ENCODE peak calls at places on chromosomes 1 and 21, in five cellular contexts. T is choroid plexus epithelial cell, P is transverse colon, D is mucosa of descending colon, O is HFF-Myc. C is an unnamed sample.

GRCh38 chr1:30714536-30715090 is 8.8 kb downstream of the MATN1 start:
- DNase-seq in T (no peak), P (no peak), D (no peak), O (no peak), C (no peak)

GRCh38 chr1:25711555-25712298 is 88.3 kb upstream of the SELENON start:
- DNase-seq in T (peak), P (no peak), D (no peak), O (no peak), C (peak)

GRCh38 chr1:109910963-109911798 is 532 bp downstream of the CSF1 start:
- DNase-seq in T (no peak), P (no peak), D (no peak), O (no peak), C (no peak)

GRCh38 chr1:94321662-94322061 is 84.3 kb upstream of the ARHGAP29 start:
- DNase-seq in T (no peak), P (no peak), D (no peak), O (peak), C (no peak)

GRCh38 chr1:169785267-169785666 is 9.4 kb downstream of the METTL18 start:
- DNase-seq in T (no peak), P (no peak), D (no peak), O (no peak), C (no peak)

GRCh38 chr1:29630756-29631155 is 394.4 kb downstream of the PTPRU start:
- DNase-seq in T (no peak), P (no peak), D (no peak), O (no peak), C (no peak)

GRCh38 chr21:25569084-25569483 is 38.2 kb downstream of the MRPL39 start:
- DNase-seq in T (peak), P (no peak), D (no peak), O (no peak), C (no peak)

GRCh38 chr1:195878478-195878877 is 729.8 kb downstream of the KCNT2 start:
- DNase-seq in T (no peak), P (no peak), D (no peak), O (no peak), C (no peak)

GRCh38 chr1:31831397-31832378 is 15.9 kb upstream of the SPOCD1 start:
- DNase-seq in T (no peak), P (no peak), D (no peak), O (no peak), C (no peak)

GRCh38 chr21:46376231-46376628 is 52.3 kb downstream of the PCNT start:
- DNase-seq in T (no peak), P (no peak), D (no peak), O (no peak), C (no peak)

GRCh38 chr1:215777370-215777925 is 210.3 kb downstream of the KCTD3 start:
- DNase-seq in T (no peak), P (no peak), D (no peak), O (no peak), C (no peak)

GRCh38 chr1:22325531-22326371 is 125.9 kb upstream of the ZBTB40 start:
- DNase-seq in T (no peak), P (no peak), D (peak), O (no peak), C (no peak)

GRCh38 chr21:25421327-25422028 is 185.8 kb downstream of the MRPL39 start:
- DNase-seq in T (peak), P (peak), D (no peak), O (no peak), C (peak)

GRCh38 chr1:32464191-32464715 is 619 bp upstream of the ZBTB8B start:
- DNase-seq in T (peak), P (no peak), D (no peak), O (no peak), C (peak)

GRCh38 chr1:31703431-31704260 is at the start of gene COL16A1:
- DNase-seq in T (peak), P (peak), D (peak), O (no peak), C (peak)

GRCh38 chr1:36183309-36183856 is 27.4 kb downstream of the MAP7D1 start:
- DNase-seq in T (peak), P (no peak), D (no peak), O (no peak), C (peak)

GRCh38 chr1:171501305-171502021 is 16.1 kb downstream of the PRRC2C start:
- DNase-seq in T (no peak), P (no peak), D (no peak), O (no peak), C (no peak)

GRCh38 chr1:116909511-116910378 is at the start of gene PTGFRN:
- DNase-seq in T (peak), P (peak), D (peak), O (no peak), C (peak)

GRCh38 chr1:115793162-115793561 is 24.6 kb upstream of the CASQ2 start:
- DNase-seq in T (no peak), P (no peak), D (no peak), O (no peak), C (no peak)

GRCh38 chr1:226764533-226764932 is 25.5 kb upstream of the ITPKB start:
- DNase-seq in T (no peak), P (no peak), D (no peak), O (no peak), C (no peak)

GRCh38 chr1:173201968-173202367 is 5.2 kb downstream of the TNFSF4 start:
- DNase-seq in T (no peak), P (no peak), D (no peak), O (no peak), C (no peak)

GRCh38 chr1:223417903-223418663 is 24.9 kb downstream of the CCDC185 start:
- DNase-seq in T (no peak), P (no peak), D (no peak), O (no peak), C (no peak)

GRCh38 chr1:21105807-21106206 is 70.9 kb downstream of the EIF4G3 start:
- DNase-seq in T (no peak), P (no peak), D (no peak), O (no peak), C (no peak)

GRCh38 chr21:34602061-34602460 is 12.9 kb downstream of the RCAN1 start:
- DNase-seq in T (no peak), P (no peak), D (no peak), O (no peak), C (no peak)

GRCh38 chr1:184664042-184664659 is 90.5 kb downstream of the EDEM3 start:
- DNase-seq in T (peak), P (peak), D (peak), O (no peak), C (peak)

GRCh38 chr1:23122023-23122738 is 46.5 kb downstream of the LUZP1 start:
- DNase-seq in T (peak), P (peak), D (no peak), O (no peak), C (peak)

GRCh38 chr1:168488153-168488552 is 55.6 kb downstream of the XCL2 start:
- DNase-seq in T (peak), P (no peak), D (no peak), O (peak), C (peak)

GRCh38 chr1:43082701-43083100 is 89.4 kb downstream of the EBNA1BP2 start:
- DNase-seq in T (no peak), P (no peak), D (no peak), O (no peak), C (no peak)
- TF ChIP-seq CTCF in T (no peak), P (no peak), D (no peak), O (no peak), C (no peak)

GRCh38 chr1:12276225-12276624 is 46.4 kb downstream of the VPS13D start:
- DNase-seq in T (peak), P (no peak), D (no peak), O (no peak), C (peak)
- TF ChIP-seq CTCF in T (peak), P (peak), D (peak), O (peak), C (peak)

DNA sequence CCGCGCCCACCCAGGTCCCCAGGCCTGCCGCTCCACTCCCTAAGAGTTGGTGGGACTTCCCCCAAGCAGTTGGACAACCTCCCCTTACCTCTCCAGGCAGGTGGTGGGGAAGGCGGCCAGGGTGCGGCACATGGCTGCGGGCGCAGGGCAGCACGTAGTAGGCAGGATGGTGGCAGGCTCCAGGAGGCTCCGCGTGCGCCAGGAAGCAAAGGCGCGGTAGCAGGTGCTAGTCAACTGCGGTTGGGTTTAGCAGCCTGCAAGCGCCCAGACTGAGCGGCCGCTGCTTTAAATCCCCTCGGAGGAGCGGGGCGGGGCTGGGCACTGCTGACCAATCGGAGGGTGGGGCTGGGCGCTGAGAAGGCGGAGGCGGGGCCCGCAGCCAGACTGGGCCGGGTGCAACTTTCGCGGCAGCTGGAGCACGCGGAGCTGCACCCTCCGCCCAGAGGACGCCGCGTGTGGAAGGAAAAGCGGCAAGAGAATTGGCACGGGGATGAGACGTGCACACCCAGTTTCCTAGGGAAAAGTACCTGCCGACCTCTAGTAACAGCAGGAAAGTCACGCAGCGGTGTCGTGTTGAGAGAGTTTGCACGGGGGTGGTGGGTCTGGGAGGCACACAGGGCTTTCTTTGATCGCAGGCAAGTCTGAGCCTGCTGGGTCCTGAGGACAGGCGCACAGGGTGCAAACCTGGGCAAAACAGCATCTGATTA is at the start of gene RGS16:
- DNase-seq in T (peak), P (peak), D (peak), O (peak), C (peak)
- TF ChIP-seq CTCF in T (no peak), P (no peak), D (no peak), O (no peak), C (no peak)

DNA sequence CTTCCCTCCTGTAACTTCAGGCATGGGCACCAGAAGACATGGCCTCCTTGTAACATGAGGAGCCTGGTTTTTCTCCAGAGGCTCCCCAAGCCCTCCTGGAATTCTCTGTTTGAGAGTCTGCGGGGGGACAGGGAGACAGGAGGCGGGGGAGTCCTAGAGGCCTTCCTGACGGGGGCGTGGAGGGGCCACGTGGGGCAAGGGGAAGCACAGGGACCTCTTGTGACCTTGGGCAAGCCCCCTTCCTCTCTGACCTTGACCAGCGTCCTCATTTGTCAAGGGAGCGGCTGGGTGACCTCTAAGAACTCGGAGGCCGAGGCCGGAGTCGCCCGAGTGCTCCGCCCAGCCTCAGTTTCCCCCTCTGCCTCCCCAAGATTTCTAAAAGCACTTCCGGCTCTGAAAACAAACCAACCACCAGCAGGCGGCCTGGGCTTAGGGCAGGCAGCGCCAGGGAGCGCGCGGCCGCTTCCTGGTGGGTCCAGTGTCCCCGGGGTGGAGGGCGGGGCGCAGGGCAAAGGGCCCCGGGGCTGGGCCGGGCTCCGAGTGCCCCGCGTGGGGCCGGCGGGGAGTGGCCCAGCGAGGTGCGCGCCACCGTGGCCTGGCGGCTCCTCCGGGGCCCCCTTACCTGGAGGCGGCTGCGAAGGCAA is 361 bp downstream of the TMCO4 start:
- DNase-seq in T (peak), P (peak), D (peak), O (no peak), C (peak)
- TF ChIP-seq CTCF in T (peak), P (peak), D (no peak), O (peak), C (peak)

GRCh38 chr1:228236744-228237143 is 28.9 kb downstream of the OBSCN start:
- DNase-seq in T (peak), P (peak), D (no peak), O (no peak), C (peak)
- TF ChIP-seq CTCF in T (peak), P (peak), D (no peak), O (peak), C (peak)

DNA sequence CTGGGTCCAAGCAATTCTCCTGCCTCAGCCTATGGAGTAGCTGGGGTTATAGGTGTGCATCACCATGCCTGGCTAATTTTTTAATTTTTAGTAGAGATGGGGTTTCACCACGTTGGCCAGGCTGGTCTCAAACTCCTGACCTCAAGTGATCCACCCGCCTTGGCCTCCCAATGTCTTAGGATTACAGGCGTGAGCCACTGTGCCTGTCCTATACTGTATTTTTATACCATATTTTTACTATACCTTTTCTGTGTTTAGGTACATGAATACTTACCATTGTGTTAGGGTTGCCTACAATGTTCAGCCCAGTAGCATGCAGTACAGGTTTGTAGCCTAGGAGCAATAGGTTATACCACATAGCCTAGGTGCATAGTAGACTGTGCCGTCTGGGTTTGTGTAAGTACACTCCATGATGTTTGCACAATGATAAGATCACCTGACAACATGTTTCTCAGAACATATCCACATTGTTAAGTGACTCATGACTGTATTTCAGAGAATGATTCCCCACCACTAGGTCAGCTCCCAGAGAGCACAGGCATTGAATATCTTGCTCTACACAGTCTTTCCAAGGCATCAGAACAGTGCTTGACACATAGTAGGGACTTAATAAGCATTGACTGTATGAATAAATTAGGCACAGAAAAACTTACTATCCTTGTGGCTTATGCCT is 6.0 kb upstream of the CITED4 start:
- DNase-seq in T (peak), P (no peak), D (no peak), O (no peak), C (peak)
- TF ChIP-seq CTCF in T (peak), P (no peak), D (no peak), O (no peak), C (no peak)

GRCh38 chr1:231421971-231422797 is at the start of gene EGLN1:
- DNase-seq in T (peak), P (peak), D (peak), O (peak), C (peak)
- TF ChIP-seq CTCF in T (peak), P (peak), D (no peak), O (peak), C (peak)